ENCODE peak calls at places on chromosomes 7 and 10, in six cellular contexts. H, X, T, O, B and Z are unnamed samples.

GRCh38 chr7:74338366-74339108 is 49.3 kb downstream of the CLIP2 start:
- DNase-seq in H (no peak), X (no peak), T (no peak), O (no peak), B (no peak), Z (no peak)

GRCh38 chr10:126384269-126384873 is 3.9 kb downstream of the ADAM12 start:
- DNase-seq in H (no peak), X (no peak), T (peak; percentile 84), O (no peak), B (peak; percentile 82), Z (no peak)

GRCh38 chr7:142168746-142169145 is 57.2 kb downstream of the MGAM2 start:
- DNase-seq in H (no peak), X (no peak), T (peak; percentile 28), O (no peak), B (peak; percentile 67), Z (no peak)

GRCh38 chr7:8176370-8177081 is 85.4 kb downstream of the ICA1 start:
- DNase-seq in H (peak; percentile 47), X (no peak), T (no peak), O (no peak), B (no peak), Z (no peak)

GRCh38 chr10:30491204-30491603 is 57.2 kb downstream of the MAP3K8 start:
- DNase-seq in H (no peak), X (no peak), T (peak; percentile 40), O (no peak), B (no peak), Z (no peak)

GRCh38 chr10:22753786-22754185 is 39.4 kb upstream of the PIP4K2A start:
- DNase-seq in H (no peak), X (no peak), T (no peak), O (no peak), B (no peak), Z (no peak)

GRCh38 chr10:70459061-70459770 is 17.7 kb upstream of the NODAL start:
- DNase-seq in H (no peak), X (no peak), T (no peak), O (no peak), B (no peak), Z (no peak)

GRCh38 chr10:44851881-44852280 is 59.3 kb upstream of the TMEM72 start:
- DNase-seq in H (no peak), X (no peak), T (no peak), O (no peak), B (no peak), Z (no peak)

GRCh38 chr10:68781613-68782574 is 45.4 kb upstream of the STOX1 start:
- DNase-seq in H (no peak), X (no peak), T (no peak), O (no peak), B (no peak), Z (no peak)

GRCh38 chr10:95447733-95448132 is 113.4 kb downstream of the SORBS1 start:
- DNase-seq in H (no peak), X (no peak), T (peak; percentile 37), O (no peak), B (no peak), Z (no peak)

GRCh38 chr10:71124921-71125748 is 87.2 kb upstream of the UNC5B start:
- DNase-seq in H (peak; percentile 2), X (no peak), T (no peak), O (no peak), B (no peak), Z (no peak)

GRCh38 chr10:72323108-72323932 is 31.4 kb downstream of the DNAJB12 start:
- DNase-seq in H (no peak), X (no peak), T (no peak), O (no peak), B (no peak), Z (no peak)

GRCh38 chr10:105189464-105189800 is 548.3 kb downstream of the SORCS3 start:
- DNase-seq in H (no peak), X (no peak), T (no peak), O (no peak), B (no peak), Z (no peak)

GRCh38 chr10:73843254-73843653 is 31.1 kb downstream of the CAMK2G start:
- DNase-seq in H (no peak), X (no peak), T (no peak), O (no peak), B (no peak), Z (no peak)

GRCh38 chr7:142925413-142925812 is 8.1 kb downstream of the TRPV5 start:
- DNase-seq in H (no peak), X (no peak), T (no peak), O (no peak), B (no peak), Z (no peak)

GRCh38 chr7:44518761-44519160 is 22.4 kb downstream of the NPC1L1 start:
- DNase-seq in H (no peak), X (no peak), T (no peak), O (no peak), B (no peak), Z (no peak)

GRCh38 chr10:68052463-68052862 is 22.6 kb downstream of the HERC4 start:
- DNase-seq in H (no peak), X (no peak), T (peak; percentile 44), O (no peak), B (no peak), Z (no peak)

GRCh38 chr10:80281784-80282505 is 7.5 kb downstream of the MAT1A start:
- DNase-seq in H (no peak), X (peak; percentile 2), T (no peak), O (no peak), B (no peak), Z (no peak)

GRCh38 chr10:77812741-77813140 is 113.8 kb downstream of the DLG5 start:
- DNase-seq in H (no peak), X (no peak), T (no peak), O (no peak), B (no peak), Z (no peak)

GRCh38 chr10:123530166-123530870 is 135.8 kb upstream of the GPR26 start:
- DNase-seq in H (no peak), X (no peak), T (no peak), O (no peak), B (no peak), Z (no peak)

GRCh38 chr10:10128387-10128786 is 889.3 kb upstream of the CELF2 start:
- DNase-seq in H (no peak), X (no peak), T (peak; percentile 43), O (no peak), B (no peak), Z (no peak)

GRCh38 chr7:101507791-101508252 is 121.3 kb downstream of the MYL10 start:
- DNase-seq in H (peak; percentile 32), X (no peak), T (peak; percentile 37), O (no peak), B (peak; percentile 16), Z (no peak)
- TF ChIP-seq CTCF in H (no peak), X (no peak), T (peak; percentile 64), O (no peak), B (peak; percentile 71), Z (no peak)

GRCh38 chr10:29186221-29186620 is 102.6 kb upstream of the LYZL1 start:
- DNase-seq in H (no peak), X (no peak), T (peak; percentile 26), O (no peak), B (no peak), Z (no peak)

GRCh38 chr10:29189272-29189671 is 99.6 kb upstream of the LYZL1 start:
- DNase-seq in H (no peak), X (no peak), T (no peak), O (no peak), B (no peak), Z (no peak)

GRCh38 chr10:29191674-29192073 is 97.2 kb upstream of the LYZL1 start:
- DNase-seq in H (no peak), X (no peak), T (peak; percentile 69), O (no peak), B (no peak), Z (no peak)
- TF ChIP-seq CTCF in H (no peak), X (no peak), T (no peak), O (no peak), B (no peak), Z (no peak)

GRCh38 chr7:116952640-116953371 is 495 bp upstream of the ST7 start:
- DNase-seq in H (no peak), X (peak; percentile 73), T (peak; percentile 66), O (peak; percentile 32), B (peak; percentile 67), Z (no peak)
- TF ChIP-seq CTCF in H (no peak), X (no peak), T (no peak), O (no peak), B (no peak), Z (no peak)

GRCh38 chr7:127589901-127590300 is 1.7 kb downstream of the ARF5 start:
- DNase-seq in H (no peak), X (no peak), T (no peak), O (no peak), B (no peak), Z (no peak)

GRCh38 chr7:127587663-127588018 is 570 bp upstream of the ARF5 start:
- DNase-seq in H (no peak), X (no peak), T (no peak), O (no peak), B (no peak), Z (no peak)

GRCh38 chr7:127591189-127591588 is 2.3 kb upstream of the FSCN3 start:
- DNase-seq in H (no peak), X (no peak), T (no peak), O (no peak), B (no peak), Z (no peak)

GRCh38 chr7:127588019-127588696 is at the start of gene ARF5:
- DNase-seq in H (peak; percentile 98), X (peak; percentile 92), T (peak; percentile 84), O (peak; percentile 83), B (peak; percentile 60), Z (peak; percentile 43)

DNA sequence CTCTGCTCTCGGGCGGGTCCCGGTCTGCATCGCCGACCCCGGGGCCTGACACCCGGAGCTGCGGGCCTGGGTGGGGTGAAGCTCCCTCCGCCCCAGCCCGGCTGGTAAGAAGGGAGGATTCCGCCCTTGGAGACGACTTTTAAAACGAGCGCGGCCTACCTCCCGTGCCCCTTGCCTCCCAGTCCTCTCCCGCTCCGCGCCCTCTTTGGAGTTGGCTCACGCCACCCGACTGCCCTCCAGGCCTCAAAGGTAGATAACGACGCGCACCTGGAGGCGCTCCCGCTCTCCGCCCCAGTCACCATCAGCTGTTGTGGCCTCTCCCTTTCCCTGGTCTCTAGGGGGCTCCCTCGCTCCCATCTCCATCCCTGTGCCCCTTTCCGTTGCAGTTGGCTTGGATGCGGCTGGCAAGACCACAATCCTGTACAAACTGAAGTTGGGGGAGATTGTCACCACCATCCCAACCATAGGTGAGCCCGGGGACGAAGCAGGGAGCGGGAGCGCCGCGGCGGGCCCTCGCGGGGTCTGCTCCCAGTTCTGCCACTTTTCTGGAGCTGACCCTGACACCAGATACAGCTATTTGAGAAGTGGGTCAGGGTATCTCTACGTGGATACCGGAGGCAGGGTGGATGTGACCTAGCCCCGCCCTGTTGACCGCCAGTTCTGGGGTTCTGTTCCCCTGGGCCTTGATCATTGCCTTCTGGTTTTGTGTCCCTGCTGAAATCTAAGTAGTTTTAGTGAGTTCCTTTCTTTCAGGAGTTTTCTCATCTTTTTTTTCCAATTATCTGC is 679 bp downstream of the ARF5 start:
- DNase-seq in H (peak; percentile 60), X (peak; percentile 73), T (peak; percentile 59), O (no peak), B (peak; percentile 22), Z (no peak)
- TF ChIP-seq CTCF in H (peak; percentile 51), X (no peak), T (peak; percentile 76), O (peak; percentile 30), B (peak; percentile 82), Z (no peak)